ENCODE peak calls at places on chromosome 6, in nine cellular contexts. One of them, this sample, is unnamed.

GRCh38 chr6:121505284-121505683 is 69.8 kb downstream of the GJA1 start:
- DNase-seq in upper lobe of left lung: no peak
- DNase-seq in HCT116: no peak
- DNase-seq in GM13976: no peak
- DNase-seq in OCI-LY7: no peak
- DNase-seq in NB4: no peak
- DNase-seq in left ventricle myocardium inferior: no peak
- DNase-seq in lower lobe of right lung: no peak
- DNase-seq in ovary: no peak
- DNase-seq in this sample: no peak

GRCh38 chr6:106256201-106256968 is 69.2 kb downstream of the ATG5 start:
- DNase-seq in upper lobe of left lung: no peak
- DNase-seq in HCT116: no peak
- DNase-seq in NB4: no peak
- DNase-seq in ovary: no peak
- DNase-seq in OCI-LY7: no peak
- DNase-seq in GM13976: no peak
- DNase-seq in left ventricle myocardium inferior: no peak
- DNase-seq in lower lobe of right lung: no peak
- DNase-seq in this sample: no peak

GRCh38 chr6:116387374-116387773 is 16.6 kb downstream of the DSE start:
- DNase-seq in upper lobe of left lung: no peak
- DNase-seq in ovary: no peak
- DNase-seq in NB4: peak
- DNase-seq in left ventricle myocardium inferior: no peak
- DNase-seq in OCI-LY7: no peak
- DNase-seq in HCT116: peak
- DNase-seq in lower lobe of right lung: no peak
- DNase-seq in GM13976: peak
- DNase-seq in this sample: peak

GRCh38 chr6:137213331-137213740 is 5.8 kb downstream of the IFNGR1 start:
- DNase-seq in HCT116: no peak
- DNase-seq in upper lobe of left lung: no peak
- DNase-seq in GM13976: no peak
- DNase-seq in left ventricle myocardium inferior: no peak
- DNase-seq in NB4: no peak
- DNase-seq in ovary: no peak
- DNase-seq in lower lobe of right lung: no peak
- DNase-seq in OCI-LY7: no peak
- DNase-seq in this sample: no peak

GRCh38 chr6:47308674-47309325 is 905 bp downstream of the TNFRSF21 start:
- DNase-seq in GM13976: no peak
- DNase-seq in HCT116: no peak
- DNase-seq in NB4: no peak
- DNase-seq in lower lobe of right lung: peak
- DNase-seq in ovary: peak
- DNase-seq in upper lobe of left lung: peak
- DNase-seq in OCI-LY7: peak
- DNase-seq in left ventricle myocardium inferior: peak
- DNase-seq in this sample: no peak

GRCh38 chr6:39114395-39114706 is 635 bp downstream of the SAYSD1 start:
- DNase-seq in upper lobe of left lung: no peak
- DNase-seq in ovary: no peak
- DNase-seq in GM13976: no peak
- DNase-seq in left ventricle myocardium inferior: no peak
- DNase-seq in OCI-LY7: no peak
- DNase-seq in lower lobe of right lung: no peak
- DNase-seq in HCT116: no peak
- DNase-seq in NB4: no peak
- DNase-seq in this sample: no peak

GRCh38 chr6:42315991-42316378 is 98.3 kb upstream of the MRPS10 start:
- DNase-seq in left ventricle myocardium inferior: no peak
- DNase-seq in lower lobe of right lung: no peak
- DNase-seq in GM13976: peak
- DNase-seq in HCT116: peak
- DNase-seq in ovary: no peak
- DNase-seq in NB4: peak
- DNase-seq in upper lobe of left lung: no peak
- DNase-seq in OCI-LY7: no peak
- DNase-seq in this sample: peak

GRCh38 chr6:149910721-149911151 is 12.2 kb downstream of the RAET1G start:
- DNase-seq in left ventricle myocardium inferior: no peak
- DNase-seq in upper lobe of left lung: peak
- DNase-seq in ovary: no peak
- DNase-seq in lower lobe of right lung: no peak
- DNase-seq in GM13976: no peak
- DNase-seq in HCT116: no peak
- DNase-seq in OCI-LY7: no peak
- DNase-seq in NB4: no peak
- DNase-seq in this sample: no peak

GRCh38 chr6:13431861-13432465 is 55.4 kb downstream of the GFOD1 start:
- DNase-seq in GM13976: no peak
- DNase-seq in left ventricle myocardium inferior: no peak
- DNase-seq in lower lobe of right lung: no peak
- DNase-seq in HCT116: no peak
- DNase-seq in NB4: peak
- DNase-seq in ovary: no peak
- DNase-seq in OCI-LY7: no peak
- DNase-seq in upper lobe of left lung: no peak
- DNase-seq in this sample: peak

GRCh38 chr6:43809417-43810305 is 39.6 kb downstream of the VEGFA start:
- DNase-seq in HCT116: no peak
- DNase-seq in GM13976: no peak
- DNase-seq in OCI-LY7: peak
- DNase-seq in ovary: no peak
- DNase-seq in lower lobe of right lung: no peak
- DNase-seq in NB4: peak
- DNase-seq in left ventricle myocardium inferior: no peak
- DNase-seq in upper lobe of left lung: no peak
- DNase-seq in this sample: no peak

GRCh38 chr6:97123112-97123511 is 159.9 kb downstream of the MMS22L start:
- DNase-seq in upper lobe of left lung: no peak
- DNase-seq in OCI-LY7: no peak
- DNase-seq in ovary: no peak
- DNase-seq in GM13976: no peak
- DNase-seq in lower lobe of right lung: no peak
- DNase-seq in left ventricle myocardium inferior: no peak
- DNase-seq in HCT116: no peak
- DNase-seq in NB4: no peak
- DNase-seq in this sample: no peak

GRCh38 chr6:14889172-14889571 is 356.7 kb upstream of the JARID2 start:
- DNase-seq in upper lobe of left lung: no peak
- DNase-seq in OCI-LY7: no peak
- DNase-seq in NB4: no peak
- DNase-seq in ovary: no peak
- DNase-seq in GM13976: no peak
- DNase-seq in left ventricle myocardium inferior: no peak
- DNase-seq in lower lobe of right lung: no peak
- DNase-seq in HCT116: no peak
- DNase-seq in this sample: no peak

GRCh38 chr6:131914234-131914633 is 36.9 kb downstream of the CCN2 start:
- DNase-seq in OCI-LY7: no peak
- DNase-seq in ovary: no peak
- DNase-seq in HCT116: no peak
- DNase-seq in upper lobe of left lung: no peak
- DNase-seq in NB4: no peak
- DNase-seq in left ventricle myocardium inferior: no peak
- DNase-seq in lower lobe of right lung: no peak
- DNase-seq in GM13976: no peak
- DNase-seq in this sample: no peak

GRCh38 chr6:11325431-11325830 is 93.0 kb upstream of the NEDD9 start:
- DNase-seq in upper lobe of left lung: no peak
- DNase-seq in OCI-LY7: no peak
- DNase-seq in ovary: no peak
- DNase-seq in HCT116: no peak
- DNase-seq in GM13976: no peak
- DNase-seq in lower lobe of right lung: no peak
- DNase-seq in left ventricle myocardium inferior: no peak
- DNase-seq in NB4: no peak
- DNase-seq in this sample: no peak

GRCh38 chr6:11324453-11325023 is 92.1 kb upstream of the NEDD9 start:
- DNase-seq in OCI-LY7: no peak
- DNase-seq in lower lobe of right lung: no peak
- DNase-seq in ovary: no peak
- DNase-seq in HCT116: no peak
- DNase-seq in GM13976: peak
- DNase-seq in left ventricle myocardium inferior: no peak
- DNase-seq in upper lobe of left lung: no peak
- DNase-seq in NB4: peak
- DNase-seq in this sample: peak

GRCh38 chr6:11320914-11321549 is 88.6 kb upstream of the NEDD9 start:
- DNase-seq in NB4: no peak
- DNase-seq in upper lobe of left lung: no peak
- DNase-seq in ovary: no peak
- DNase-seq in GM13976: no peak
- DNase-seq in left ventricle myocardium inferior: no peak
- DNase-seq in HCT116: no peak
- DNase-seq in lower lobe of right lung: no peak
- DNase-seq in OCI-LY7: no peak
- DNase-seq in this sample: no peak

GRCh38 chr6:11322252-11322885 is 89.9 kb upstream of the NEDD9 start:
- DNase-seq in upper lobe of left lung: no peak
- DNase-seq in left ventricle myocardium inferior: no peak
- DNase-seq in lower lobe of right lung: no peak
- DNase-seq in GM13976: no peak
- DNase-seq in NB4: peak
- DNase-seq in HCT116: no peak
- DNase-seq in OCI-LY7: no peak
- DNase-seq in ovary: no peak
- DNase-seq in this sample: no peak

DNA sequence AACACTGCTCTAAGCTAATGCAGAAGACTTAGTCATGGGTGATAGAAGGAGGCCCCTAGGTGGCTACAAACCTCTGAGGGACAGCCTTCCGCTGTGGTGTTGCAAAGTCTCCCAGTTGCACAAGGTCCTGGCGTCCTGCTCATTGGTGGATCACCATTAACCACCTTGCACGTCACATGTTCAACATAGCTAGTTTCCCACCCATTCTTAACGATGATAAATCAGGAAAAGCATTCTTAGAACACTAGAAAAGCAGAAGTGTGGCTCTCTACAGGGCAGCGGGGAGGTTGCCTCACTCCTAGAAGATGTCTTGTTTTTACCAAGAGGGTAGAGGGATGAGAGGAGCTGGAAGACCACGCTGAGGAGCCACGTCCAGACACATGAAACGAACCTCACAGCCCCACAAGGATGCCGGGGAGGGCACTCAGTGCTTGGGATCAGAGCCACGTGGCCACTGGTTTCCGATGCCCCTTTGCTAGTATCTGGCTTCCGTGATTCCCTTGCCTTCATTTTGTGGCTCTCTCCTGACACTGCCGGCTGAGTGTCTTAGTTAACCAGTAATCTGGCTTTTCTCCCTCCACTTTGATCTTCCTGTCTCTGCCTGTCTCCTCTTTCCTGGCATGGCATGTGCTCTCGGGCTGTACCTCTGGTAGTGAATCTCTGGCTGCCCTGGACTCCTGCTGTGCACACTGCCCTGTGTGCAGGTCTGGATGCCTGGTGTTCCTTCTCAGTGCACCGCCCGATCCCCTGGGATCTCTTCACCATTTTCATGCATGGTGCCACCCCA is 91.4 kb upstream of the NEDD9 start:
- DNase-seq in OCI-LY7: no peak
- DNase-seq in ovary: no peak
- DNase-seq in GM13976: peak
- DNase-seq in upper lobe of left lung: peak
- DNase-seq in lower lobe of right lung: peak
- DNase-seq in NB4: peak
- DNase-seq in left ventricle myocardium inferior: peak
- DNase-seq in HCT116: no peak
- DNase-seq in this sample: no peak
- TF ChIP-seq CTCF in OCI-LY7: no peak
- TF ChIP-seq CTCF in ovary: no peak
- TF ChIP-seq CTCF in GM13976: no peak
- TF ChIP-seq CTCF in upper lobe of left lung: no peak
- TF ChIP-seq CTCF in lower lobe of right lung: no peak
- TF ChIP-seq CTCF in NB4: peak
- TF ChIP-seq CTCF in left ventricle myocardium inferior: no peak
- TF ChIP-seq CTCF in HCT116: no peak
- TF ChIP-seq CTCF in this sample: no peak

GRCh38 chr6:6220718-6221117 is 99.7 kb downstream of the F13A1 start:
- DNase-seq in ovary: no peak
- DNase-seq in NB4: peak
- DNase-seq in HCT116: no peak
- DNase-seq in left ventricle myocardium inferior: no peak
- DNase-seq in lower lobe of right lung: no peak
- DNase-seq in upper lobe of left lung: no peak
- DNase-seq in GM13976: no peak
- DNase-seq in OCI-LY7: peak
- DNase-seq in this sample: no peak
- TF ChIP-seq CTCF in ovary: no peak
- TF ChIP-seq CTCF in NB4: peak
- TF ChIP-seq CTCF in HCT116: no peak
- TF ChIP-seq CTCF in left ventricle myocardium inferior: peak
- TF ChIP-seq CTCF in lower lobe of right lung: no peak
- TF ChIP-seq CTCF in upper lobe of left lung: no peak
- TF ChIP-seq CTCF in GM13976: no peak
- TF ChIP-seq CTCF in OCI-LY7: peak
- TF ChIP-seq CTCF in this sample: peak

DNA sequence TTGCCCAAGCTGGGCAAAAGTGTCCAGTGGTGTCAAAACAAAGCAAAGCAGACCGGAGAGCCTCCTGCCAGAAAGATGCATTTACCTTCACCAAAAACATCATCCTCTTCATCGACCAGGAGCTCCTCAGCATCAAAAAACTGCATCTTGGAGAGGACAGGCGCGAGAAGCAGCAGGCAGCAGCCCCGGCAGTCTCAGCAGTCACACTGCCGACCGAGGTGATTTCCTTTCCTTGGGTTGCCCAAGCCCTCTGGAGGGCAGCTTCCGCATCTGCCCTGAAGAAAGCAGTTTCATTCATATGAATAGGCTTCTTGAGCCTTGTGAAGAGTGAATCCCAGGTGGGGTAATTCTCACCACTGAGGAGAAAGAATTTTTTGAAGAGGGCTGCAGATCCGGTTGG is at the start of gene RIPOR2:
- DNase-seq in ovary: no peak
- DNase-seq in upper lobe of left lung: peak
- DNase-seq in OCI-LY7: peak
- DNase-seq in lower lobe of right lung: peak
- DNase-seq in HCT116: no peak
- DNase-seq in NB4: peak
- DNase-seq in GM13976: no peak
- DNase-seq in left ventricle myocardium inferior: peak
- DNase-seq in this sample: no peak
- TF ChIP-seq CTCF in ovary: no peak
- TF ChIP-seq CTCF in upper lobe of left lung: no peak
- TF ChIP-seq CTCF in OCI-LY7: peak
- TF ChIP-seq CTCF in lower lobe of right lung: peak
- TF ChIP-seq CTCF in HCT116: no peak
- TF ChIP-seq CTCF in NB4: peak
- TF ChIP-seq CTCF in GM13976: no peak
- TF ChIP-seq CTCF in left ventricle myocardium inferior: no peak
- TF ChIP-seq CTCF in this sample: no peak

DNA sequence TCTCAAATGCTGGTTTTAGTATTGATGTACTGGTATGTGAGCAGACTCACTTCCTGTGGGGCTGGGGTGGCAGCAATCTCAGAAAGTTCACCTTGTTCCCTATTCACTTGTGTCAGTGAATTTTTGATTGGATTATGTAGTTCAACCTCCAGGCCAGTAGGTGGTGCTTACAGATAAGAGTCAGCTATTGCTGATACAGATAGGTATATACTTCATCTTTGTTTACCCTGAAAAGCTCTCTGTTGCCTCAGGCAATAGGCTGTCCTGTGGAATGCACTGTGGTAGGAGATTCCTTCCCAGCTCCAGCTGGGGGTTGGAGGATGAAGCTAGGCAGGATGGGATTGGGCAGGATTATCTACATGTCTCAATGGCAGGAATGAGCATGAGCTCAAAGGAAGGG is 851.2 kb upstream of the EYS start:
- DNase-seq in GM13976: no peak
- DNase-seq in NB4: peak
- DNase-seq in lower lobe of right lung: no peak
- DNase-seq in HCT116: no peak
- DNase-seq in upper lobe of left lung: no peak
- DNase-seq in ovary: no peak
- DNase-seq in OCI-LY7: peak
- DNase-seq in left ventricle myocardium inferior: no peak
- DNase-seq in this sample: no peak
- TF ChIP-seq CTCF in GM13976: no peak
- TF ChIP-seq CTCF in NB4: peak
- TF ChIP-seq CTCF in lower lobe of right lung: no peak
- TF ChIP-seq CTCF in HCT116: no peak
- TF ChIP-seq CTCF in upper lobe of left lung: no peak
- TF ChIP-seq CTCF in ovary: no peak
- TF ChIP-seq CTCF in OCI-LY7: peak
- TF ChIP-seq CTCF in left ventricle myocardium inferior: no peak
- TF ChIP-seq CTCF in this sample: no peak